ENCODE peak calls at places on chromosomes 3 and 15, in ten cellular contexts. X, F, Z, R, U, Q, N, W, J and E are unnamed samples.

GRCh38 chr15:40929730-40930429 is 740 bp downstream of the DLL4 start:
- DNase-seq in X (no peak), F (peak), Z (no peak), R (peak), U (peak), Q (no peak), N (no peak), W (peak), J (no peak), E (no peak)

GRCh38 chr3:62378329-62378789 is 5.0 kb upstream of the FEZF2 start:
- DNase-seq in X (no peak), F (no peak), Z (no peak), R (no peak), U (no peak), Q (no peak), N (peak), W (no peak), J (no peak), E (no peak)

GRCh38 chr15:34721802-34722795 is 32.7 kb downstream of the GJD2 start:
- DNase-seq in X (peak), F (no peak), Z (peak), R (no peak), U (peak), Q (peak), N (peak), W (peak), J (no peak), E (no peak)

GRCh38 chr3:137946341-137946973 is 63.5 kb upstream of the CLDN18 start:
- DNase-seq in X (peak), F (peak), Z (peak), R (peak), U (peak), Q (peak), N (peak), W (peak), J (peak), E (peak)

GRCh38 chr15:39946862-39947261 is 12.9 kb downstream of the EIF2AK4 start:
- DNase-seq in X (no peak), F (peak), Z (no peak), R (no peak), U (peak), Q (no peak), N (no peak), W (no peak), J (no peak), E (no peak)

GRCh38 chr3:147410518-147411234 is 1.5 kb downstream of the ZIC1 start:
- DNase-seq in X (no peak), F (no peak), Z (no peak), R (peak), U (peak), Q (peak), N (no peak), W (no peak), J (peak), E (no peak)

GRCh38 chr3:45100998-45101407 is 45.2 kb downstream of the CDCP1 start:
- DNase-seq in X (no peak), F (no peak), Z (no peak), R (no peak), U (peak), Q (no peak), N (no peak), W (peak), J (peak), E (no peak)

GRCh38 chr15:73600413-73601050 is 32.7 kb downstream of the NPTN start:
- DNase-seq in X (no peak), F (no peak), Z (no peak), R (no peak), U (no peak), Q (no peak), N (no peak), W (no peak), J (no peak), E (no peak)

GRCh38 chr3:146163584-146163983 is 2.6 kb upstream of the PLOD2 start:
- DNase-seq in X (peak), F (peak), Z (no peak), R (no peak), U (peak), Q (no peak), N (no peak), W (peak), J (peak), E (no peak)

GRCh38 chr15:74174966-74175270 is 1.4 kb downstream of the ISLR start:
- DNase-seq in X (no peak), F (no peak), Z (peak), R (no peak), U (no peak), Q (no peak), N (no peak), W (no peak), J (no peak), E (no peak)

GRCh38 chr15:93024716-93025624 is 64.0 kb downstream of the RGMA start:
- DNase-seq in X (no peak), F (no peak), Z (no peak), R (no peak), U (no peak), Q (no peak), N (no peak), W (no peak), J (no peak), E (no peak)

GRCh38 chr3:13027154-13027553 is 46.1 kb downstream of the IQSEC1 start:
- DNase-seq in X (no peak), F (no peak), Z (no peak), R (no peak), U (no peak), Q (no peak), N (peak), W (no peak), J (no peak), E (no peak)

GRCh38 chr3:193780371-193780770 is 187.4 kb downstream of the OPA1 start:
- DNase-seq in X (no peak), F (no peak), Z (no peak), R (no peak), U (no peak), Q (no peak), N (no peak), W (no peak), J (no peak), E (no peak)